ENCODE peak calls at places on chromosomes 1 and 21, in seven cellular contexts. T is neural progenitor cell, O is brain microvascular endothelial cell, K is adrenal gland, M is fibroblast of lung, W is A673, D is thoracic aorta. Q is an unnamed sample.

GRCh38 chr1:156154317-156154749 is 948 bp downstream of the SEMA4A start:
- DNase-seq in T (no peak), M (no peak), K (no peak), W (no peak), O (no peak), D (no peak), Q (no peak)

GRCh38 chr1:187605736-187606135 is 777.0 kb downstream of the PLA2G4A start:
- DNase-seq in D (no peak), O (no peak), T (peak; percentile 9), W (no peak), M (no peak), K (no peak), Q (no peak)

GRCh38 chr1:201937624-201938212 is 8.6 kb downstream of the LMOD1 start:
- DNase-seq in W (no peak), O (peak; percentile 42), M (peak; percentile 88), T (no peak), D (no peak), K (no peak), Q (no peak)

GRCh38 chr21:46146856-46147255 is 8.5 kb downstream of the FTCD start:
- DNase-seq in K (no peak), O (no peak), T (no peak), D (no peak), M (no peak), W (no peak), Q (no peak)

GRCh38 chr1:209633335-209633997 is 18.8 kb downstream of the LAMB3 start:
- DNase-seq in W (no peak), M (no peak), K (no peak), D (no peak), T (no peak), O (no peak), Q (no peak)

GRCh38 chr1:193537266-193538003 is 351.0 kb upstream of the B3GALT2 start:
- DNase-seq in W (no peak), T (no peak), D (no peak), O (no peak), K (peak; percentile 13), M (no peak), Q (no peak)

GRCh38 chr1:8422439-8423133 is 104.7 kb downstream of the SLC45A1 start:
- DNase-seq in W (no peak), T (peak; percentile 61), D (no peak), O (peak; percentile 18), K (peak; percentile 46), M (peak; percentile 52), Q (no peak)

GRCh38 chr1:157045251-157046218 is at the start of gene ARHGEF11:
- DNase-seq in M (peak; percentile 88), O (peak; percentile 66), K (peak; percentile 95), D (peak; percentile 71), T (peak; percentile 97), W (peak; percentile 90), Q (peak; percentile 12)

GRCh38 chr1:26627959-26628358 is 67.9 kb upstream of the ARID1A start:
- DNase-seq in W (no peak), D (no peak), O (no peak), T (no peak), K (no peak), M (no peak), Q (no peak)

GRCh38 chr1:33366766-33367487 is 46.0 kb upstream of the A3GALT2 start:
- DNase-seq in D (no peak), T (no peak), K (no peak), W (no peak), O (no peak), M (no peak), Q (no peak)

GRCh38 chr21:45772180-45772579 is 128.7 kb downstream of the PCBP3 start:
- DNase-seq in D (no peak), W (no peak), O (no peak), K (no peak), T (no peak), M (no peak), Q (no peak)

GRCh38 chr1:4106731-4107130 is 206.7 kb upstream of the C1orf174 start:
- DNase-seq in T (no peak), K (no peak), M (no peak), O (no peak), D (no peak), W (no peak), Q (no peak)

GRCh38 chr1:103525114-103525606 is 339 bp upstream of the RNPC3 start:
- DNase-seq in M (peak; percentile 54), T (peak; percentile 75), W (peak; percentile 51), O (no peak), D (no peak), K (peak; percentile 77), Q (no peak)

GRCh38 chr21:45029298-45029967 is 44.9 kb upstream of the ADARB1 start:
- DNase-seq in W (no peak), D (no peak), M (peak; percentile 44), O (peak; percentile 45), T (peak; percentile 79), K (no peak), Q (no peak)

GRCh38 chr1:226541631-226542622 is 6.6 kb upstream of the STUM start:
- DNase-seq in T (no peak), D (no peak), W (peak; percentile 19), M (no peak), K (peak; percentile 41), O (no peak), Q (no peak)

GRCh38 chr21:28590722-28591121 is 402.0 kb downstream of the LTN1 start:
- DNase-seq in T (peak; percentile 34), M (no peak), K (no peak), D (no peak), O (no peak), W (no peak), Q (no peak)

GRCh38 chr1:74388855-74389254 is 123.6 kb downstream of the LRRC53 start:
- DNase-seq in M (no peak), O (no peak), D (no peak), W (no peak), T (no peak), K (no peak), Q (no peak)

GRCh38 chr21:34690041-34690792 is 21.4 kb downstream of the CLIC6 start:
- DNase-seq in D (no peak), O (no peak), T (no peak), M (no peak), K (no peak), W (no peak), Q (peak; percentile 63)
- H3K27ac ChIP-seq in D (no peak overlapping the region), O (no peak overlapping the region), T (no peak overlapping the region), M (no peak overlapping the region), K (no peak overlapping the region), W (no peak overlapping the region), Q (peak overlapping the region; percentile 52)

DNA sequence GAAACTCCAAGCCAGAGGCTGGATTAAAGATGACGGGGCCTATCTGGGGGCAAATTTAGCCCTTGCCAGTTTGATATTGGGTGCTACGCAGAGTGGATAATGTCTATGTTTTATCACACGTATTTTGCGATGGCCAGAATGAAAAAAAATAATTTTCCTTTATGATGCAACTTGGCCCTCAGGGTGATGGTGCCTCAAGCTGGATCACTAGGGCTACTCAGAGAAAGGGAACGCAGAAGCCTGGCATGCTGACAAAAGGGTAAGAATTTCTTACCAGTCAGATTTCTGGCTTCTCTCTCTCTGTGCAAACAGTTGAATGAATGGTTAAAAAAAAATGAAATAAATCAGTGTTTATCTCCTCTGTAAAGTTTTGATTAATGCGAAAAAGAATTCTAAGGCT is 32.6 kb upstream of the NEK2 start:
- DNase-seq in M (peak; percentile 11), W (no peak), O (no peak), D (no peak), K (no peak), T (no peak), Q (no peak)
- H3K27ac ChIP-seq in M (no peak overlapping the region), W (no peak overlapping the region), O (no peak overlapping the region), D (no peak overlapping the region), K (no peak overlapping the region), T (no peak overlapping the region), Q (no peak overlapping the region)

GRCh38 chr1:217191441-217191840 is 439.4 kb downstream of the GPATCH2 start:
- DNase-seq in M (peak; percentile 38), W (no peak), K (no peak), O (no peak), T (no peak), D (no peak), Q (no peak)
- H3K27ac ChIP-seq in M (no peak overlapping the region), W (no peak overlapping the region), K (no peak overlapping the region), O (no peak overlapping the region), T (no peak overlapping the region), D (no peak overlapping the region), Q (no peak overlapping the region)

DNA sequence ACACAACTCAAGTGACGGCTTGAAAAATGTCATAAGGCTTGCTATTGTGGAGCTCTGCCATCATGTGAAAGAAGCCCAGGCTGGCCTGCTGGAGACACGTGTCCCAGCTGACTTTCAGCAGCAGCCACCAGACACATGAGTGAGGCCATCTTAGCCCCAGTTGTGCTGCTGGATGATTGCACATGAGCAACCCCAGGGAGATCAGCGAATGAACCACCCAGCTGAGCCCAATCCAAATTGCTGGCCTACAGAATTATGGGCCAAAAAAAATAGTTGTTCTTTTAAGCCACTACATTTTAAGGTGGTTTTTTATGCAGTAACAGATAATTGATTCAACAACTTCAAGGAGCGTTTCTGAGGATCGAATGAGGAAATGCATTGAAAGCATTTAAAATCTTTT is 17.5 kb upstream of the CDA start:
- DNase-seq in D (no peak), M (no peak), T (no peak), K (no peak), W (no peak), O (no peak), Q (no peak)
- H3K27ac ChIP-seq in D (no peak overlapping the region), M (no peak overlapping the region), T (no peak overlapping the region), K (no peak overlapping the region), W (no peak overlapping the region), O (no peak overlapping the region), Q (no peak overlapping the region)

Q was measured in epithelial cell of prostate.